ENCODE peak calls at places on chromosome 20, in four cellular contexts. C is CD8-positive, alpha-beta T cell; X is left ventricle myocardium superior; U is ACHN. R is an unnamed sample.

GRCh38 chr20:47272893-47273590 is 83.5 kb downstream of the ZMYND8 start:
- DNase-seq in X (no peak), C (peak), U (peak), R (no peak)

GRCh38 chr20:21156266-21156665 is 30.4 kb downstream of the KIZ start:
- DNase-seq in C (no peak), X (no peak), U (peak), R (no peak)

GRCh38 chr20:37396520-37397075 is 50.7 kb downstream of the SRC start:
- DNase-seq in U (no peak), C (no peak), X (peak), R (peak)

GRCh38 chr20:63602321-63602720 is 24.6 kb downstream of the GMEB2 start:
- DNase-seq in X (no peak), U (no peak), C (no peak), R (peak)

GRCh38 chr20:59940956-59941294 is 736 bp downstream of the FAM217B start:
- DNase-seq in C (no peak), X (no peak), U (no peak), R (no peak)

GRCh38 chr20:35329435-35330139 is 37.4 kb upstream of the FAM83C start:
- DNase-seq in X (no peak), C (peak), U (peak), R (no peak)

GRCh38 chr20:61896058-61896961 is 169.4 kb downstream of the TAF4 start:
- DNase-seq in X (peak), C (peak), U (peak), R (no peak)

GRCh38 chr20:53706008-53706481 is 112.4 kb upstream of the ZNF217 start:
- DNase-seq in X (no peak), C (no peak), U (peak), R (no peak)

GRCh38 chr20:41592516-41593192 is 25.5 kb downstream of the CHD6 start:
- DNase-seq in X (no peak), U (no peak), C (no peak), R (no peak)

GRCh38 chr20:62745959-62746288 is 37.3 kb downstream of the NTSR1 start:
- DNase-seq in X (peak), C (no peak), U (no peak), R (no peak)

GRCh38 chr20:824490-824889 is 9.0 kb upstream of the FAM110A start:
- DNase-seq in C (no peak), X (no peak), U (no peak), R (no peak)

GRCh38 chr20:36988494-36988966 is 37.0 kb upstream of the SAMHD1 start:
- DNase-seq in C (peak), X (no peak), U (no peak), R (no peak)

GRCh38 chr20:1952737-1953530 is 40.9 kb downstream of the PDYN start:
- DNase-seq in C (no peak), U (no peak), X (no peak), R (no peak)

GRCh38 chr20:61650912-61651733 is 399.1 kb downstream of the CDH4 start:
- DNase-seq in X (peak), U (no peak), C (no peak), R (no peak)

GRCh38 chr20:33209789-33210188 is 7.4 kb upstream of the BPIFA3 start:
- DNase-seq in U (peak), C (peak), X (peak), R (peak)

GRCh38 chr20:39698706-39699211 is 736.6 kb downstream of the DHX35 start:
- DNase-seq in U (no peak), C (no peak), X (no peak), R (no peak)

GRCh38 chr20:23920936-23921335 is 41.4 kb upstream of the CST5 start:
- DNase-seq in U (no peak), X (no peak), C (no peak), R (no peak)

GRCh38 chr20:45406260-45407066 is 1.6 kb upstream of the DBNDD2 start:
- DNase-seq in U (peak), C (peak), X (peak), R (peak)

GRCh38 chr20:3068986-3069900 is 2.2 kb upstream of the OXT start:
- DNase-seq in X (no peak), U (peak), C (peak), R (peak)

GRCh38 chr20:56414842-56415765 is 3.0 kb downstream of the CASS4 start:
- DNase-seq in U (no peak), C (peak), X (no peak), R (no peak)

GRCh38 chr20:45322952-45323383 is 14.9 kb upstream of the MATN4 start:
- DNase-seq in X (peak), U (peak), C (no peak), R (no peak)

GRCh38 chr20:16701296-16701695 is 28.5 kb upstream of the SNRPB2 start:
- DNase-seq in C (peak), X (no peak), U (no peak), R (no peak)

GRCh38 chr20:59785118-59785959 is 148.1 kb downstream of the SYCP2 start:
- DNase-seq in C (no peak), U (no peak), X (no peak), R (no peak)

GRCh38 chr20:59560588-59561227 is 43.6 kb upstream of the PHACTR3 start:
- DNase-seq in C (no peak), X (no peak), U (peak), R (no peak)

GRCh38 chr20:38134427-38135281 is 30.4 kb downstream of the TGM2 start:
- DNase-seq in C (no peak), X (peak), U (no peak), R (peak)

GRCh38 chr20:34110025-34111013 is 1.7 kb downstream of the EIF2S2 start:
- DNase-seq in X (no peak), U (no peak), C (no peak), R (no peak)

GRCh38 chr20:1505361-1505760 is 14.1 kb upstream of the SIRPB2 start:
- DNase-seq in C (no peak), U (no peak), X (no peak), R (no peak)

GRCh38 chr20:44495802-44496481 is 20.3 kb downstream of the TTPAL start:
- DNase-seq in C (no peak), X (no peak), U (peak), R (no peak)

GRCh38 chr20:35269055-35269781 is 8.7 kb downstream of the MMP24OS start:
- DNase-seq in X (peak), U (peak), C (peak), R (peak)